ENCODE peak calls at places on chromosomes 4 and X, in five cellular contexts. G is transverse colon, M is GM12891, T is GM12878, F is upper lobe of left lung. Z is an unnamed sample.

GRCh38 chrX:136694491-136695087 is 46.6 kb downstream of the CD40LG start:
- DNase-seq in M (no peak), F (no peak), T (no peak), G (no peak), Z (no peak)

GRCh38 chr4:69951602-69952001 is 13.9 kb downstream of the CSN2 start:
- DNase-seq in G (no peak), M (no peak), T (no peak), F (no peak), Z (no peak)

GRCh38 chr4:176044589-176044951 is 21.1 kb upstream of the WDR17 start:
- DNase-seq in F (no peak), G (no peak), T (no peak), M (no peak), Z (no peak)

GRCh38 chr4:54942735-54943134 is 182.7 kb downstream of the KDR start:
- DNase-seq in G (no peak), F (no peak), T (no peak), M (no peak), Z (no peak)

GRCh38 chrX:68669094-68669830 is 21.8 kb downstream of the STARD8 start:
- DNase-seq in M (no peak), G (no peak), T (no peak), F (no peak), Z (no peak)

GRCh38 chr4:149801416-149801815 is 14.2 kb downstream of the IQCM start:
- DNase-seq in M (no peak), T (no peak), G (no peak), F (no peak), Z (no peak)

GRCh38 chr4:169341490-169341889 is 70.7 kb upstream of the SH3RF1 start:
- DNase-seq in G (no peak), M (no peak), F (peak; percentile 1), T (peak; percentile 62), Z (no peak)

GRCh38 chrX:21975827-21976226 is 35.3 kb downstream of the SMS start:
- DNase-seq in F (no peak), M (no peak), G (no peak), T (no peak), Z (peak; percentile 20)

GRCh38 chr4:1789552-1789951 is 3.5 kb upstream of the FGFR3 start:
- DNase-seq in T (no peak), F (peak; percentile 80), G (no peak), M (no peak), Z (no peak)

GRCh38 chr4:159856451-159856850 is 753.6 kb downstream of the RAPGEF2 start:
- DNase-seq in M (no peak), T (no peak), G (no peak), F (no peak), Z (no peak)

GRCh38 chrX:119809185-119809666 is 17.8 kb upstream of the RPL39 start:
- DNase-seq in M (no peak), F (no peak), G (no peak), T (no peak), Z (no peak)

GRCh38 chr4:125316781-125317525 is 2.2 kb downstream of the FAT4 start:
- DNase-seq in G (peak; percentile 14), M (no peak), T (no peak), F (peak; percentile 81), Z (no peak)

GRCh38 chr4:509374-509676 is 10.3 kb downstream of the PIGG start:
- DNase-seq in M (no peak), F (peak; percentile 75), T (no peak), G (no peak), Z (no peak)

GRCh38 chr4:508675-509373 is 9.8 kb downstream of the PIGG start:
- DNase-seq in M (no peak), G (no peak), F (no peak), T (no peak), Z (no peak)

GRCh38 chr4:504076-504475 is 5.1 kb downstream of the PIGG start:
- DNase-seq in M (no peak), F (no peak), G (no peak), T (no peak), Z (no peak)

GRCh38 chr4:513327-513726 is 14.3 kb downstream of the PIGG start:
- DNase-seq in F (no peak), M (no peak), G (no peak), T (no peak), Z (no peak)

DNA sequence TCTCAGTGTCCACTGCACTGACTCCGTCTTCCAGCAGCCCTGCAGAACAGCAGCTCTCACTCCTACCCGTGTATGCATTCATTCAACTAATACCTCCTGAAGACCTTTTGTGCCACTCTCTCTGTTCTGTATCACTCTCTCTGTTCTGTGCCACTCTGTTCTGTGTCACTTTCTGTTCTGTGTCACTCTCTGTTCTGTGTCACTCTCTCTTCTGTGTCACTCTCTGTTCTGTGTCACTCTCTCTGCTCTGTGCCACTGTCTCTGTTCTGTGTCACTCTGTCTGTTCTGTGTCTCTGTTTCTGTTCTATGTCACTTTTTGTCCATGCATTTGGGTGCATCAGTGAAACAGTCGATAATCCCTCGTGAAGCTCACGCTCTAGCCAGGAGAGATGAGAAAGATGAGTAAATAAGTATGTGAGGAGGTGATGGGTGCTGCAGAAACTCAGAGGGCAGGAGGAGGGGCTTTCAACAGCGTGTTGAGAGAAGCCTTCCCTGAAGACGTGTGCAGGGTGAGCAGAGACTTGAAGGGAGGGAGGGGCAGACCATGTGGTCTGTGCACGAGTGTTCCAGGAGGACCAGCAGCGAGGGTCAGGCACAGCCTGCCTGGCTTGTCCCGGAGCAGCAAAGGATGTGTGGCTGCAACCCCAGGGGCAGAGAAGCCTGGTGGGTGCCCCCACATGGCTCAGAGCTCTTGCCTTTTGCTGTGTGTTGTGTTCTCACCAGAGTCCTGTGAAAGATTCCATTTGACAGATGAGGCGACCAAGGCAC is 8.9 kb downstream of the PIGG start:
- DNase-seq in G (no peak), T (no peak), F (no peak), M (no peak), Z (no peak)
- TF ChIP-seq POLR2AphosphoS5 in G (no peak), T (no peak), F (no peak), M (no peak), Z (no peak)

DNA sequence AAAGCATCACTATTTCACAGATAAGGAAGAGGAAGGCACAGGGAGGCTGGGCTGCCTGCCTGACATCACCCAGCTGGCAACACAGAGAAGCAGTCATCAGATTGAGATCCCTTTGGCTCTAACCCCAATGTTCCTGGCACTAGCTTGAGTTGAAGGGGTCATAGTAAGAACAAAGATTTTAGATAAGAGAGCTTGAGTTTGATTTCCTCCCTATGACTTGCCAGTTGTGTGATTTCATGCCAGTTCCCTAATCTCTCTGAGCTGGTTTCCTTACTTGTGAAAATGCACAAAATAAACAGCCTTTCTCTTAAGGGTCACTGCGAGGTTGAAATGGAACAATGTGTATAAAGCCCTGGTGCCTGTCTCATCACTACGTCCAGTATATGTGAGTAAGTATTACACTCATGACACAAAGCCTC is 475.4 kb upstream of the HS3ST1 start:
- DNase-seq in G (peak; percentile 24), T (no peak), F (no peak), M (no peak), Z (peak; percentile 73)
- TF ChIP-seq POLR2AphosphoS5 in G (no peak), T (no peak), F (peak; percentile 74), M (no peak), Z (peak; percentile 63)

GRCh38 chrX:23900220-23900797 is 7.4 kb downstream of the APOO start:
- DNase-seq in T (no peak), G (no peak), F (no peak), M (no peak), Z (no peak)

GRCh38 chrX:23901805-23902204 is 5.9 kb downstream of the APOO start:
- DNase-seq in G (peak; percentile 59), M (no peak), T (peak; percentile 60), F (no peak), Z (peak; percentile 57)

GRCh38 chrX:23898412-23898959 is 9.3 kb downstream of the APOO start:
- DNase-seq in M (no peak), G (no peak), T (no peak), F (no peak), Z (no peak)

GRCh38 chrX:23902419-23902818 is 5.3 kb downstream of the APOO start:
- DNase-seq in M (no peak), T (no peak), F (no peak), G (no peak), Z (peak; percentile 22)

GRCh38 chrX:23901065-23901464 is 6.7 kb downstream of the APOO start:
- DNase-seq in F (no peak), G (no peak), M (no peak), T (no peak), Z (no peak)
- TF ChIP-seq POLR2AphosphoS5 in F (peak; percentile 48), G (no peak), M (no peak), T (no peak), Z (no peak)

DNA sequence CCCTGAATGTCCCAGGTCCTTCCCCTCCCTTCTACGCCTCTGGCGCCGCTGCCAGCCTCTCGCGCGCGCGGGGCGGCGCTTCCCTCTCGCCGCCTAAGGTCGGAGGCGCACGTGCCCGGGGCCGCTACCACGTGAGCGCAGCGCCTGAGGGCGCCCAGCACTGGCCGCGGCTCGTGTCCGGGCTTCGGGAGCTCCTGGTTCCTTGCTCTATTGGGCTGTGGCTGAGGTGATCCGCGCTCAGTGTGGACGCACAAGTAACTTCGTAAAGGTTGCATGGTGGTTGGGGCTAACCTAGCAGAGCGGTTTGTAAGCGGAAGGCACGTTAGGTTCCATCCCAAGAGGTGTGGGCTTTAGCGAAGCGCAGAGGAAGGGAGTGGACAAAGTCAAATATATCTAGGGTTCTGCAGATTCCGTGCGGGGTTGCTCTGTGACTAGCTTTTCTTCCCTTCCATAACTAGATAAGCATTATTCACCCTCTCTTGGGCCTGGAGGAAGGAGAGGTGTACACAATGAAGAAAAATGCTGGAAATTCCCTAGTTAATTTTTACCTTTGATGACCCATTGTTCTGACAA is 1.8 kb downstream of the TLL1 start:
- DNase-seq in F (peak; percentile 88), M (no peak), T (no peak), G (peak; percentile 17), Z (peak; percentile 24)
- TF ChIP-seq POLR2AphosphoS5 in F (no peak), M (no peak), T (no peak), G (no peak), Z (no peak)

GRCh38 chr4:151014521-151015457 is at the start of gene LRBA:
- DNase-seq in G (peak; percentile 91), F (no peak), M (peak; percentile 46), T (peak; percentile 57), Z (peak; percentile 89)
- TF ChIP-seq POLR2AphosphoS5 in G (peak; percentile 24), F (no peak), M (no peak), T (no peak), Z (peak; percentile 60)

GRCh38 chr4:8202526-8203375 is 3.7 kb downstream of the SH3TC1 start:
- DNase-seq in M (no peak), G (no peak), T (no peak), F (peak; percentile 54), Z (no peak)

GRCh38 chr4:8201341-8201781 is 2.3 kb downstream of the SH3TC1 start:
- DNase-seq in G (peak; percentile 42), T (peak; percentile 45), F (peak; percentile 69), M (peak; percentile 68), Z (no peak)

GRCh38 chr4:8203817-8204216 is 4.7 kb downstream of the SH3TC1 start:
- DNase-seq in G (no peak), T (no peak), M (no peak), F (peak; percentile 54), Z (no peak)

GRCh38 chr4:8200302-8200975 is 1.3 kb downstream of the SH3TC1 start:
- DNase-seq in G (peak; percentile 50), M (no peak), F (peak; percentile 84), T (no peak), Z (peak; percentile 59)

GRCh38 chr4:8202108-8202507 is 3.0 kb downstream of the SH3TC1 start:
- DNase-seq in T (no peak), G (no peak), M (no peak), F (peak; percentile 66), Z (no peak)
- TF ChIP-seq POLR2AphosphoS5 in T (no peak), G (no peak), M (no peak), F (no peak), Z (no peak)

Z was measured in prostate gland.